ENCODE peak calls at places on chromosomes 13 and 19, in nine cellular contexts. Q, K, B, V, S, T, D, H and O are unnamed samples.

GRCh38 chr13:99468971-99469545 is 32.2 kb upstream of the TM9SF2 start:
- DNase-seq in Q (no peak), K (no peak), B (no peak), V (no peak), S (no peak), T (no peak), D (no peak), H (no peak), O (no peak)

GRCh38 chr19:4007836-4008539 is 452 bp downstream of the PIAS4 start:
- DNase-seq in Q (no peak), K (no peak), B (no peak), V (no peak), S (no peak), T (no peak), D (no peak), H (no peak), O (peak)

GRCh38 chr19:45630463-45630862 is 8.7 kb downstream of the EML2 start:
- DNase-seq in Q (no peak), K (peak), B (peak), V (no peak), S (peak), T (peak), D (no peak), H (no peak), O (peak)

GRCh38 chr13:71046360-71047079 is 820.5 kb downstream of the DACH1 start:
- DNase-seq in Q (no peak), K (no peak), B (no peak), V (no peak), S (no peak), T (no peak), D (no peak), H (no peak), O (no peak)

GRCh38 chr13:27183561-27184147 is 12.0 kb upstream of the USP12 start:
- DNase-seq in Q (no peak), K (no peak), B (no peak), V (no peak), S (no peak), T (no peak), D (no peak), H (no peak), O (no peak)

GRCh38 chr13:107329991-107330390 is 762.1 kb upstream of the ARGLU1 start:
- DNase-seq in Q (no peak), K (peak), B (no peak), V (no peak), S (no peak), T (no peak), D (no peak), H (no peak), O (no peak)

GRCh38 chr13:106143930-106144709 is 391.3 kb downstream of the EFNB2 start:
- DNase-seq in Q (no peak), K (peak), B (no peak), V (no peak), S (no peak), T (peak), D (no peak), H (no peak), O (no peak)

GRCh38 chr13:108495686-108496363 is 133.6 kb upstream of the MYO16 start:
- DNase-seq in Q (no peak), K (peak), B (no peak), V (no peak), S (no peak), T (no peak), D (peak), H (no peak), O (no peak)

GRCh38 chr13:26483546-26483945 is 73.9 kb upstream of the WASF3 start:
- DNase-seq in Q (no peak), K (no peak), B (no peak), V (no peak), S (no peak), T (no peak), D (no peak), H (no peak), O (no peak)

GRCh38 chr19:55247621-55248099 is 11.2 kb downstream of the PPP6R1 start:
- DNase-seq in Q (no peak), K (peak), B (no peak), V (no peak), S (no peak), T (peak), D (no peak), H (no peak), O (no peak)

GRCh38 chr13:112657850-112658445 is 31.9 kb upstream of the ATP11A start:
- DNase-seq in Q (no peak), K (peak), B (no peak), V (no peak), S (no peak), T (peak), D (peak), H (no peak), O (no peak)

GRCh38 chr19:46840157-46840942 is 10.3 kb downstream of the AP2S1 start:
- DNase-seq in Q (no peak), K (peak), B (peak), V (no peak), S (peak), T (no peak), D (peak), H (no peak), O (peak)

GRCh38 chr19:3698386-3698950 is 1.8 kb downstream of the PIP5K1C start:
- DNase-seq in Q (no peak), K (no peak), B (peak), V (no peak), S (peak), T (no peak), D (no peak), H (no peak), O (peak)

GRCh38 chr19:48606463-48607358 is at the start of gene SPACA4:
- DNase-seq in Q (no peak), K (no peak), B (no peak), V (no peak), S (no peak), T (no peak), D (peak), H (no peak), O (no peak)

GRCh38 chr13:74795526-74795925 is 661.3 kb upstream of the KLF12 start:
- DNase-seq in Q (no peak), K (no peak), B (no peak), V (no peak), S (no peak), T (no peak), D (no peak), H (no peak), O (no peak)

GRCh38 chr13:114130131-114130707 is 2.2 kb downstream of the RASA3 start:
- DNase-seq in Q (no peak), K (no peak), B (peak), V (no peak), S (no peak), T (no peak), D (no peak), H (no peak), O (peak)

GRCh38 chr19:13959962-13960862 is 7.9 kb downstream of the DCAF15 start:
- DNase-seq in Q (no peak), K (no peak), B (no peak), V (no peak), S (no peak), T (no peak), D (peak), H (no peak), O (peak)

GRCh38 chr13:20924758-20925394 is 22.3 kb upstream of the XPO4 start:
- DNase-seq in Q (no peak), K (peak), B (peak), V (peak), S (peak), T (peak), D (peak), H (no peak), O (peak)

GRCh38 chr13:79451500-79451962 is 29.4 kb upstream of the NDFIP2 start:
- DNase-seq in Q (no peak), K (peak), B (peak), V (no peak), S (peak), T (peak), D (peak), H (no peak), O (peak)

GRCh38 chr13:92602560-92602959 is 624.0 kb upstream of the GPC6 start:
- DNase-seq in Q (no peak), K (peak), B (no peak), V (no peak), S (no peak), T (no peak), D (no peak), H (no peak), O (no peak)

GRCh38 chr19:11096210-11096841 is 7.1 kb downstream of the LDLR start:
- DNase-seq in Q (no peak), K (peak), B (peak), V (no peak), S (peak), T (no peak), D (no peak), H (no peak), O (peak)

GRCh38 chr19:51637362-51637978 is 7.3 kb upstream of the SIGLEC5 start:
- DNase-seq in Q (no peak), K (no peak), B (peak), V (no peak), S (no peak), T (peak), D (no peak), H (no peak), O (no peak)

GRCh38 chr19:12784394-12784870 is 6.9 kb upstream of the JUNB start:
- DNase-seq in Q (no peak), K (no peak), B (peak), V (no peak), S (no peak), T (peak), D (no peak), H (no peak), O (no peak)

GRCh38 chr13:75124415-75124814 is 357.6 kb downstream of the TBC1D4 start:
- DNase-seq in Q (no peak), K (no peak), B (no peak), V (no peak), S (no peak), T (no peak), D (no peak), H (no peak), O (no peak)

GRCh38 chr13:66926200-66926850 is 303.8 kb downstream of the PCDH9 start:
- DNase-seq in Q (no peak), K (no peak), B (no peak), V (no peak), S (no peak), T (no peak), D (no peak), H (no peak), O (no peak)

GRCh38 chr13:82627183-82627582 is 1255.1 kb downstream of the SLITRK1 start:
- DNase-seq in Q (no peak), K (peak), B (no peak), V (no peak), S (no peak), T (peak), D (no peak), H (no peak), O (no peak)

GRCh38 chr19:5621945-5622464 is 571 bp downstream of the SAFB2 start:
- DNase-seq in Q (no peak), K (no peak), B (peak), V (no peak), S (no peak), T (no peak), D (no peak), H (no peak), O (peak)

GRCh38 chr13:41751277-41751676 is 209.6 kb downstream of the VWA8 start:
- DNase-seq in Q (no peak), K (peak), B (no peak), V (no peak), S (no peak), T (no peak), D (no peak), H (no peak), O (no peak)

GRCh38 chr13:110628952-110629701 is 13.8 kb downstream of the NAXD start:
- DNase-seq in Q (no peak), K (no peak), B (no peak), V (no peak), S (no peak), T (no peak), D (no peak), H (no peak), O (no peak)

GRCh38 chr13:87259479-87260083 is 411.6 kb upstream of the SLITRK5 start:
- DNase-seq in Q (no peak), K (no peak), B (no peak), V (no peak), S (no peak), T (no peak), D (peak), H (no peak), O (no peak)

GRCh38 chr13:54357284-54357933 is 1328.8 kb downstream of the OLFM4 start:
- DNase-seq in Q (no peak), K (no peak), B (no peak), V (no peak), S (no peak), T (no peak), D (peak), H (no peak), O (no peak)

GRCh38 chr19:35540356-35540927 is 5.0 kb upstream of the TMEM147 start:
- DNase-seq in Q (no peak), K (no peak), B (no peak), V (no peak), S (no peak), T (no peak), D (no peak), H (no peak), O (no peak)

GRCh38 chr19:35542209-35542608 is 3.2 kb upstream of the TMEM147 start:
- DNase-seq in Q (no peak), K (no peak), B (no peak), V (no peak), S (no peak), T (no peak), D (no peak), H (no peak), O (no peak)

GRCh38 chr19:35543280-35544109 is 1.9 kb upstream of the TMEM147 start:
- DNase-seq in Q (no peak), K (no peak), B (no peak), V (no peak), S (no peak), T (no peak), D (no peak), H (no peak), O (no peak)

GRCh38 chr19:35539850-35540249 is 5.6 kb upstream of the TMEM147 start:
- DNase-seq in Q (no peak), K (no peak), B (no peak), V (no peak), S (no peak), T (no peak), D (no peak), H (no peak), O (no peak)

GRCh38 chr19:35539314-35539713 is 6.1 kb downstream of the GAPDHS start:
- DNase-seq in Q (no peak), K (no peak), B (no peak), V (no peak), S (peak), T (no peak), D (no peak), H (no peak), O (no peak)
- TF ChIP-seq CTCF in Q (no peak), K (no peak), B (no peak), V (no peak), S (no peak), T (no peak), D (no peak), H (no peak), O (no peak)

DNA sequence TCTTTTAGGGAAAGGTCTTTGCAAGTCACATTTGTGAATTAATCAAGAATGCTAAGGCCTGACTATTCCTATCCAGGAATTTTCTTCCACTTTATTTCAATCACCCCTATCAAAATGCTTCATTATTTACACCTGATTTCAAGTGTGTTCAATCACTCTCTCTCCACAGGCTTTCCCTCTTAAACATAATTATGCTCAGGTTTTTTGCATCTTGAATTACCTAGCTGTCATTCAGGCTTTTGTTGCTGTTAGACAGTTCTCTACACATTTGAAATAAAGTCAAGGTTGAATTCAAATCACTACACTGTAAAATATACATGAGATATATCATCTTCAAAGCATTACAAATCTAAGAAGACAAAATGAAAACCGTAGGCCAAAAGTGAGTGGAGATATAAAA is 941.3 kb upstream of the SLITRK1 start:
- DNase-seq in Q (no peak), K (no peak), B (no peak), V (no peak), S (no peak), T (no peak), D (no peak), H (no peak), O (no peak)
- TF ChIP-seq CTCF in Q (no peak), K (no peak), B (no peak), V (no peak), S (no peak), T (no peak), D (no peak), H (no peak), O (no peak)

GRCh38 chr19:53010494-53010893 is 3.2 kb upstream of the ERVV-1 start:
- DNase-seq in Q (no peak), K (no peak), B (no peak), V (no peak), S (no peak), T (no peak), D (peak), H (no peak), O (no peak)
- TF ChIP-seq CTCF in Q (no peak), K (no peak), B (no peak), V (no peak), S (no peak), T (no peak), D (peak), H (peak), O (no peak)

GRCh38 chr13:49226613-49227012 is 6.5 kb downstream of the MLNR start:
- DNase-seq in Q (no peak), K (no peak), B (no peak), V (no peak), S (no peak), T (no peak), D (no peak), H (no peak), O (no peak)

GRCh38 chr13:49220035-49220855 is at the start of gene MLNR:
- DNase-seq in Q (no peak), K (no peak), B (peak), V (no peak), S (peak), T (no peak), D (peak), H (no peak), O (peak)

GRCh38 chr13:49219647-49220034 is 497 bp upstream of the MLNR start:
- DNase-seq in Q (no peak), K (peak), B (no peak), V (no peak), S (peak), T (peak), D (peak), H (no peak), O (no peak)

GRCh38 chr13:49220856-49221614 is 897 bp downstream of the MLNR start:
- DNase-seq in Q (no peak), K (no peak), B (no peak), V (no peak), S (peak), T (no peak), D (peak), H (no peak), O (peak)

GRCh38 chr13:49225358-49226042 is 5.4 kb downstream of the MLNR start:
- DNase-seq in Q (no peak), K (no peak), B (no peak), V (no peak), S (no peak), T (no peak), D (no peak), H (no peak), O (no peak)
- TF ChIP-seq CTCF in Q (no peak), K (no peak), B (no peak), V (no peak), S (no peak), T (no peak), D (no peak), H (no peak), O (no peak)

DNA sequence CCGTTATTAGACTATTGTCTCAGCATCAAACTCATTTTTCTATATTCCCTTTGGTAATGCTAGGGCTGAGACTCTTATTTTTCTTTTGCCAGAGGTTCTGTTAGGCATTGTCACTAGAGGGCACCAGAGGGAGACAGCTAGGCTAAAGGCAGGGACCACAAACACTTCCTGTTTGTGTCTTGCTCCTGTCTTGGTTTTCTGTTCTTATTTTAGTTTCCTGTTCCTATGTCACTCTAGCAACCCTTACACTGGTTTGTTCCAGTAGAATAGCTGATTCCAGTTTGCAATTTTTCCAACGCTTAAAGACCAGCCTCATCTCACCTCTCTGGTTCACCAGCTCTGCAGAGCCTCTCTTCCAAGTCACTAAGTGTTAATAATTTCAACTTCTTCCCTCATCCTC is 772.0 kb downstream of the DIAPH3 start:
- DNase-seq in Q (no peak), K (peak), B (peak), V (no peak), S (peak), T (peak), D (peak), H (no peak), O (peak)
- TF ChIP-seq CTCF in Q (peak), K (peak), B (peak), V (peak), S (peak), T (peak), D (peak), H (peak), O (peak)

GRCh38 chr13:24627864-24628418 is 52.3 kb upstream of the ATP12A start:
- DNase-seq in Q (no peak), K (no peak), B (no peak), V (no peak), S (no peak), T (no peak), D (no peak), H (no peak), O (no peak)

GRCh38 chr13:24625870-24626419 is 54.3 kb upstream of the ATP12A start:
- DNase-seq in Q (no peak), K (no peak), B (peak), V (no peak), S (peak), T (no peak), D (no peak), H (no peak), O (peak)

GRCh38 chr13:24625324-24625723 is 54.9 kb upstream of the ATP12A start:
- DNase-seq in Q (no peak), K (no peak), B (peak), V (no peak), S (peak), T (no peak), D (no peak), H (no peak), O (peak)

GRCh38 chr13:24626449-24626848 is 53.8 kb upstream of the ATP12A start:
- DNase-seq in Q (no peak), K (no peak), B (no peak), V (no peak), S (peak), T (no peak), D (no peak), H (no peak), O (peak)

GRCh38 chr13:24627090-24627714 is 53.0 kb upstream of the ATP12A start:
- DNase-seq in Q (no peak), K (no peak), B (no peak), V (no peak), S (no peak), T (peak), D (peak), H (peak), O (no peak)
- TF ChIP-seq CTCF in Q (peak), K (peak), B (no peak), V (no peak), S (peak), T (peak), D (peak), H (peak), O (no peak)

DNA sequence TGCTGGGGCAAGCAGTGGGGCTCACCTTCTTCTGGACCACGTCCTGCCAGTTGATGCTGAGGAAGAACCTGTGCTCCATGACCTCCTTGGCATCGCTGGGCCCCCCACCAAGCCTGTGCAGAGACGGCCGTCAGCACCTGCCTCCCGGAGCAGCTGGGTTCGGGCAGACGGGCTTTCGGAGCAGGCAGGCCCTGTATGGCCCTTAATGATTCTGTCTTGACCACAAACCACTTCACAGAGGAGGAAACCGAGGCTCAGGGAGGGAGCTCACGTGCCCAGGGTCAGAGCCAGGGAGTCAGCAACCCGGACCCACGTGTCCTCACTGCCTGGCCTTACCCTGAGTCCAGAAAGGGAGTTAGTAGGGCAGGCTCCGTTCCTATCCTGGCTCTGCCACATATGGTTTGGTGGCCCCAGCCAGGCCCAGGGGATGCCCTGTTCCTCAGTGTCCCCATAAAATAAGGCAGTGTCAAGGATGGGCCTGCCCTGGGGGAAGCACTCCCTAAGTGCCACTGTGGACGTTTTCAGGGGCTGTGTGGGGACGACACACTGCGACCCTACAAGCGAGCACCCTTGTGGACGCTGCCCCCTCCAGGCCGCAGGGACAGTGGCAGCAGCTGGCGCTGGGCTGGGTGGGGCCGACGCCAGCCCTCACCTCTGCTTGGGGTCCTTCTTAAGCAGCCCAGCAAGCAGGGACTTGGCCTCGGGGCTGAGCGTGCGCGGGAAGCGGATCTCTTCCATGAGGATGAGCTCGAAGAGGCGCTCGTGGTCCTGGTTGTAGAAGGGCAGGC is 8.9 kb upstream of the CCNP start:
- DNase-seq in Q (no peak), K (no peak), B (no peak), V (no peak), S (no peak), T (no peak), D (peak), H (no peak), O (no peak)
- TF ChIP-seq CTCF in Q (no peak), K (peak), B (peak), V (no peak), S (peak), T (no peak), D (peak), H (peak), O (peak)